ENCODE peak calls at places on chromosomes 13 and 19, in five cellular contexts. E is stimulated activated CD8-positive, alpha-beta memory T cell treated with anti-CD3 and anti-CD28 coated beads, Interleukin-4, amount 100 ng/mL, for 4 hours; J is T1000; L is caudate nucleus; C is SJSA1. Y is an unnamed sample.
A peak's percentile ranks its signal among the peaks of the same experiment; 100 is the strongest.

GRCh38 chr13:98279473-98280175 is 102.6 kb upstream of the RNF113B start:
- DNase-seq in E (no peak), L (no peak), J (no peak), C (no peak), Y (no peak)

GRCh38 chr13:114324334-114324733 is 10.0 kb downstream of the CHAMP1 start:
- DNase-seq in C (no peak), J (no peak), E (no peak), L (no peak), Y (no peak)

GRCh38 chr19:47239610-47240296 is 8.8 kb upstream of the BBC3 start:
- DNase-seq in C (no peak), E (peak; percentile 44), L (peak; percentile 73), J (peak; percentile 52), Y (no peak)

GRCh38 chr13:40402931-40403412 is 263.5 kb downstream of the FOXO1 start:
- DNase-seq in E (no peak), C (peak; percentile 64), L (no peak), J (no peak), Y (no peak)

GRCh38 chr19:45403781-45404556 is 900 bp downstream of the PPP1R13L start:
- DNase-seq in L (no peak), C (no peak), E (no peak), J (no peak), Y (no peak)

GRCh38 chr13:37149380-37149779 is 43.9 kb upstream of the CSNK1A1L start:
- DNase-seq in J (no peak), L (no peak), E (no peak), C (no peak), Y (no peak)

GRCh38 chr13:105721056-105721455 is 814.4 kb downstream of the EFNB2 start:
- DNase-seq in J (no peak), L (no peak), C (no peak), E (no peak), Y (no peak)

GRCh38 chr19:49853852-49854849 is 3.2 kb downstream of the PTOV1 start:
- DNase-seq in J (no peak), C (no peak), L (no peak), E (no peak), Y (no peak)

GRCh38 chr19:47711652-47712239 is 1.5 kb upstream of the EHD2 start:
- DNase-seq in L (no peak), E (no peak), C (no peak), J (no peak), Y (no peak)

GRCh38 chr13:32048816-32049215 is 17.2 kb downstream of the FRY start:
- DNase-seq in L (no peak), J (no peak), C (no peak), E (no peak), Y (no peak)

GRCh38 chr19:30149300-30149699 is 207.3 kb downstream of the URI1 start:
- DNase-seq in E (no peak), L (no peak), J (no peak), C (no peak), Y (no peak)

GRCh38 chr13:55654243-55654642 is 1486.5 kb upstream of the PRR20A start:
- DNase-seq in L (no peak), J (no peak), C (no peak), E (no peak), Y (no peak)

GRCh38 chr13:60043262-60043661 is 120.5 kb downstream of the DIAPH3 start:
- DNase-seq in E (no peak), L (no peak), C (no peak), J (no peak), Y (no peak)

GRCh38 chr13:49112782-49113525 is 107.2 kb upstream of the MLNR start:
- DNase-seq in J (no peak), C (peak; percentile 31), L (no peak), E (no peak), Y (no peak)

GRCh38 chr19:31269425-31270127 is 79.7 kb downstream of the TSHZ3 start:
- DNase-seq in E (no peak), J (no peak), C (no peak), L (no peak), Y (no peak)

GRCh38 chr19:970695-971094 is 13.4 kb upstream of the WDR18 start:
- DNase-seq in E (no peak), L (no peak), C (no peak), J (no peak), Y (no peak)